ENCODE peak calls at places on chromosomes 4 and X, in ten cellular contexts. I is testis, V is lower leg skin, L is thyroid gland, G is A549, U is H1, N is tibial nerve, Y is transverse colon, B is NB4, M is ovary. R is an unnamed sample.

GRCh38 chr4:145909773-145910172 is 28.9 kb downstream of the ZNF827 start:
- DNase-seq in U (no peak), L (peak), M (no peak), I (no peak), B (no peak), G (peak), N (no peak), Y (peak), V (no peak), R (peak)

GRCh38 chr4:152099555-152099954 is 338.7 kb upstream of the GATB start:
- DNase-seq in B (no peak), V (peak), I (no peak), U (no peak), L (no peak), G (no peak), M (no peak), Y (no peak), N (no peak), R (no peak)

GRCh38 chrX:140661657-140662056 is 47.9 kb upstream of the LINC00632 start:
- DNase-seq in G (no peak), V (no peak), N (no peak), M (no peak), Y (no peak), B (no peak), L (peak), U (no peak), I (no peak), R (no peak)

GRCh38 chr4:48603366-48604003 is 113.4 kb downstream of the ZAR1 start:
- DNase-seq in L (no peak), B (no peak), G (peak), Y (no peak), V (no peak), N (no peak), M (no peak), U (no peak), I (no peak), R (peak)

GRCh38 chr4:161799687-161800086 is 364.1 kb downstream of the FSTL5 start:
- DNase-seq in G (peak), I (no peak), V (no peak), U (no peak), M (no peak), Y (no peak), L (no peak), N (no peak), B (no peak), R (no peak)

GRCh38 chr4:101823864-101824263 is 33.3 kb downstream of the BANK1 start:
- DNase-seq in G (no peak), U (no peak), B (no peak), I (no peak), N (no peak), L (no peak), Y (no peak), M (no peak), V (no peak), R (no peak)

GRCh38 chrX:133531012-133531411 is 115.7 kb upstream of the GPC4 start:
- DNase-seq in V (no peak), N (no peak), U (no peak), G (no peak), Y (no peak), I (no peak), L (no peak), B (no peak), M (no peak), R (no peak)

GRCh38 chrX:46628406-46629371 is 55.1 kb downstream of the CHST7 start:
- DNase-seq in V (peak), G (no peak), B (peak), L (peak), I (peak), Y (peak), N (peak), U (no peak), M (peak), R (no peak)

GRCh38 chrX:18895157-18895952 is 88.6 kb downstream of the PHKA2 start:
- DNase-seq in U (no peak), N (no peak), M (peak), V (no peak), Y (no peak), I (peak), B (no peak), L (no peak), G (no peak), R (no peak)

GRCh38 chr4:93467484-93468155 is 360.9 kb upstream of the ATOH1 start:
- DNase-seq in B (no peak), I (no peak), V (no peak), N (no peak), M (no peak), U (no peak), L (no peak), G (no peak), Y (no peak), R (no peak)

GRCh38 chrX:107731831-107732502 is 43.6 kb downstream of the TSC22D3 start:
- DNase-seq in M (peak), I (peak), Y (peak), N (peak), U (no peak), V (peak), G (peak), L (peak), B (peak), R (peak)

GRCh38 chr4:176791591-176792347 is 953 bp downstream of the VEGFC start:
- DNase-seq in Y (peak), B (no peak), G (peak), M (peak), N (no peak), L (peak), V (peak), I (peak), U (no peak), R (peak)

GRCh38 chr4:76219299-76220055 is 5.9 kb upstream of the SCARB2 start:
- DNase-seq in G (peak), I (no peak), B (peak), V (no peak), M (no peak), Y (no peak), L (no peak), U (no peak), N (no peak), R (peak)

GRCh38 chr4:85929926-85930325 is 429.9 kb downstream of the MAPK10 start:
- DNase-seq in Y (peak), G (peak), V (no peak), U (no peak), N (no peak), M (no peak), I (no peak), B (no peak), L (peak), R (peak)

GRCh38 chr4:73477176-73477575 is 4.4 kb upstream of the AFM start:
- DNase-seq in U (no peak), N (no peak), M (no peak), I (no peak), B (no peak), L (no peak), Y (no peak), V (no peak), G (no peak), R (no peak)

GRCh38 chr4:78370625-78371372 is 180.8 kb upstream of the ANXA3 start:
- DNase-seq in U (no peak), B (no peak), Y (no peak), I (no peak), M (no peak), L (no peak), G (no peak), V (no peak), N (no peak), R (no peak)

GRCh38 chr4:114497116-114497515 is 101.5 kb upstream of the UGT8 start:
- DNase-seq in U (no peak), V (no peak), I (no peak), G (no peak), M (no peak), Y (no peak), B (no peak), N (no peak), L (no peak), R (no peak)

GRCh38 chrX:98111684-98112083 is 1228.0 kb downstream of the RPA4 start:
- DNase-seq in G (no peak), V (no peak), I (no peak), M (no peak), L (no peak), N (no peak), B (no peak), U (no peak), Y (no peak), R (no peak)

GRCh38 chr4:67883902-67884301 is at the start of gene TMPRSS11D:
- DNase-seq in M (no peak), Y (no peak), V (no peak), U (no peak), G (no peak), I (no peak), N (no peak), L (no peak), B (no peak), R (no peak)

GRCh38 chr4:153725070-153725810 is 34.6 kb downstream of the RNF175 start:
- DNase-seq in B (no peak), L (no peak), I (no peak), U (no peak), V (no peak), G (no peak), Y (no peak), N (no peak), M (no peak), R (no peak)

GRCh38 chr4:120720354-120720753 is 202.2 kb downstream of the PRDM5 start:
- DNase-seq in M (no peak), I (no peak), U (no peak), B (no peak), G (no peak), V (no peak), Y (no peak), L (no peak), N (no peak), R (no peak)

GRCh38 chrX:28520786-28521185 is 66.5 kb upstream of the IL1RAPL1 start:
- DNase-seq in N (no peak), M (no peak), I (no peak), L (no peak), G (no peak), B (no peak), Y (no peak), U (no peak), V (no peak), R (no peak)

GRCh38 chr4:88409206-88409605 is 30.6 kb downstream of the HERC6 start:
- DNase-seq in V (no peak), I (no peak), M (no peak), N (no peak), L (no peak), B (no peak), G (no peak), U (no peak), Y (no peak), R (no peak)

GRCh38 chrX:139692908-139693307 is 15.1 kb downstream of the MCF2 start:
- DNase-seq in Y (no peak), V (no peak), I (no peak), M (no peak), L (no peak), N (no peak), U (no peak), G (no peak), B (no peak), R (no peak)

GRCh38 chr4:121900132-121900983 is 30.1 kb upstream of the BBS7 start:
- DNase-seq in B (peak), I (peak), Y (peak), M (no peak), L (peak), N (no peak), G (peak), U (peak), V (no peak), R (peak)

GRCh38 chr4:182143822-182144620 is 99.2 kb upstream of the TENM3 start:
- DNase-seq in Y (peak), G (peak), L (peak), U (no peak), M (peak), N (no peak), I (peak), V (no peak), B (no peak), R (no peak)

DNA sequence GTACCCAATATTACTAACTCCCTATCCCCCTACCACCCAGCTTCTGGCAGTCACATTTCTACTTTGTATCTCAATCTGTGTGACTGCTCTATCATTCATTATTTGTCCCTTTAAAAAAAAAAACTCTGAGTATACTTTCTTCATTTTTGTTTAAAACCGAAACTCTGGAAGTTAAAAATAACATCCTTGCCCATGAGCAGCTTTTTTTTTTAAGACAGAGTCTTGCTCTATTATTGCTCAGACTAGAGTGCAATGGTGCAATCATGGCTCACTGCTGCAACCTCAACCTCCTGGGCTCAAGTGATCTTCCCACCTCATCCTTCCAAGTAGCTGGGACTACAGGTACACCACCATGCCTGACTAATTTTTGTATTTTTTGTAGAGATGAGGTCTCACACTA is 15.8 kb downstream of the UBE2K start:
- DNase-seq in I (no peak), U (no peak), Y (no peak), L (peak), B (peak), M (no peak), N (no peak), G (no peak), V (no peak), R (no peak)
- H3K4me3 ChIP-seq in I (no peak), U (no peak), Y (no peak), L (no peak), B (no peak), M (no peak), N (no peak), G (no peak), V (no peak), R (no peak)

GRCh38 chr4:11151500-11151899 is 277.2 kb downstream of the HS3ST1 start:
- DNase-seq in M (no peak), L (no peak), B (no peak), Y (no peak), N (no peak), V (no peak), I (no peak), G (no peak), U (no peak), R (no peak)

GRCh38 chr4:11149612-11150259 is 279.0 kb downstream of the HS3ST1 start:
- DNase-seq in Y (no peak), B (no peak), N (no peak), G (no peak), V (no peak), L (no peak), I (no peak), M (no peak), U (no peak), R (no peak)

GRCh38 chr4:11152684-11153083 is 276.0 kb downstream of the HS3ST1 start:
- DNase-seq in M (no peak), I (no peak), L (no peak), N (no peak), G (no peak), U (no peak), V (no peak), Y (no peak), B (no peak), R (no peak)
- TF ChIP-seq POLR2A in M (no peak), I (no peak), L (no peak), N (no peak), G (no peak), U (no peak), V (no peak), Y (no peak), B (no peak), R (no peak)

DNA sequence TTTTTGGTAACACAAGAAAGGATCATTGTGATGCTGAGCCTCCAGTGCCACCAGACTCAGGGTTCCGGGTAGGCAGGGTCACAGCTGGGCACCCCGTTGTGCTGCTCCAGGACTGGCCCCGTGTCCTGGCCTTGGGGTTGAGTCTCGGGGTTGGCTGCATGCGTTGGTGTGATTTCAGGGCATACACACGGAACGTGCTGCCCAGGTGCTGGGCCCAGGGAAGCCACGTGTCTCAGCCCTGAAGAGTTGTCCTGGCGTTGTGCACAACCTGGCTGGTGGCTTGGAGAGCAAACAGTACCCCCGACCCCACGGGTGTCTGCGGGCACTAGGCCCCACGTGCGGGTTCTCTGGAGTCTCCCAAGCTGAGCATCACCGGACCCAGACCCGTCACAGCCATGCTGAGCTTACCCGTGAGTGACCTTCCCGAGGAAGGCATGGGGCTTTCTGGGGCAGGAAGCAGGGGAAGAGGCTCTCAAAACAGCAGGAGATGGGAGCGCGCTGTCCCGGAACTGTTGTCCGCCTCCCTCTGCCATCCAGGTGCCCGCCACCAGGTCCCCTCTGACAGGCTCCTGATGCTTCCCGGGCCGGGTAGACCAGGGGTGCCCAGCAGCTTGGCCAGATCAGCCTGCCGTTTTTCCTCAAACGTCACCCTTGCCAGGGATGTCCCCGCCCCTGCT is 66.1 kb upstream of the ENPP6 start:
- DNase-seq in B (no peak), U (no peak), Y (peak), V (no peak), N (no peak), L (no peak), M (no peak), G (no peak), I (no peak), R (no peak)
- H3K4me3 ChIP-seq in B (no peak), U (no peak), Y (no peak), V (no peak), N (peak), L (no peak), M (no peak), G (no peak), I (no peak), R (no peak)

GRCh38 chrX:36963069-36963808 is 44.9 kb upstream of the FAM47C start:
- DNase-seq in G (no peak), M (no peak), L (no peak), Y (no peak), N (no peak), V (no peak), B (no peak), U (no peak), I (no peak), R (peak)
- TF ChIP-seq POLR2A in G (no peak), M (no peak), L (no peak), Y (no peak), N (no peak), V (no peak), B (no peak), U (no peak), I (no peak), R (no peak)

GRCh38 chr4:7812191-7812860 is 127.3 kb downstream of the AFAP1 start:
- DNase-seq in U (no peak), B (no peak), V (peak), L (no peak), G (no peak), M (no peak), I (no peak), N (no peak), Y (no peak), R (no peak)
- H3K4me3 ChIP-seq in U (no peak), B (no peak), V (no peak), L (no peak), G (no peak), M (peak), I (no peak), N (no peak), Y (no peak), R (no peak)

GRCh38 chr4:112321768-112322684 is 24.9 kb downstream of the ALPK1 start:
- DNase-seq in N (peak), G (peak), I (peak), L (peak), Y (peak), U (no peak), M (peak), V (peak), B (peak), R (peak)

GRCh38 chr4:112316333-112316732 is 19.2 kb downstream of the ALPK1 start:
- DNase-seq in L (no peak), U (no peak), B (no peak), N (no peak), G (no peak), Y (no peak), M (no peak), I (no peak), V (no peak), R (no peak)

GRCh38 chr4:112322866-112323265 is 25.7 kb downstream of the ALPK1 start:
- DNase-seq in L (no peak), N (no peak), I (no peak), M (no peak), V (no peak), B (no peak), U (no peak), Y (no peak), G (no peak), R (no peak)

GRCh38 chr4:112315446-112315845 is 18.3 kb downstream of the ALPK1 start:
- DNase-seq in Y (no peak), I (no peak), L (no peak), V (no peak), B (no peak), M (no peak), U (no peak), N (no peak), G (no peak), R (no peak)

GRCh38 chr4:112318239-112319142 is 21.3 kb downstream of the ALPK1 start:
- DNase-seq in B (no peak), L (no peak), M (no peak), N (no peak), Y (no peak), U (no peak), I (no peak), G (no peak), V (no peak), R (no peak)
- TF ChIP-seq POLR2A in B (no peak), L (no peak), M (no peak), N (no peak), Y (no peak), U (no peak), I (no peak), G (no peak), V (no peak), R (no peak)

GRCh38 chr4:98536631-98537030 is 121.8 kb downstream of the TSPAN5 start:
- DNase-seq in L (no peak), V (no peak), I (no peak), B (no peak), Y (no peak), N (no peak), G (no peak), M (no peak), U (no peak), R (no peak)
- H3K4me3 ChIP-seq in L (no peak), V (no peak), I (no peak), B (no peak), Y (no peak), N (no peak), G (no peak), M (no peak), U (no peak), R (no peak)

GRCh38 chr4:1900087-1900433 is 28.9 kb downstream of the NSD2 start:
- DNase-seq in V (no peak), Y (no peak), G (no peak), U (no peak), M (no peak), L (no peak), N (no peak), I (no peak), B (no peak), R (no peak)

GRCh38 chr4:1900624-1901023 is 29.4 kb downstream of the NSD2 start:
- DNase-seq in N (no peak), U (no peak), V (no peak), B (no peak), Y (no peak), L (no peak), I (no peak), G (no peak), M (no peak), R (no peak)

GRCh38 chr4:1898681-1899080 is 27.5 kb downstream of the NSD2 start:
- DNase-seq in L (no peak), U (no peak), I (no peak), N (no peak), V (no peak), Y (no peak), B (no peak), M (no peak), G (no peak), R (no peak)

GRCh38 chr4:1898007-1898406 is 26.8 kb downstream of the NSD2 start:
- DNase-seq in B (no peak), V (no peak), L (no peak), Y (no peak), I (no peak), G (no peak), U (no peak), M (no peak), N (no peak), R (no peak)

DNA sequence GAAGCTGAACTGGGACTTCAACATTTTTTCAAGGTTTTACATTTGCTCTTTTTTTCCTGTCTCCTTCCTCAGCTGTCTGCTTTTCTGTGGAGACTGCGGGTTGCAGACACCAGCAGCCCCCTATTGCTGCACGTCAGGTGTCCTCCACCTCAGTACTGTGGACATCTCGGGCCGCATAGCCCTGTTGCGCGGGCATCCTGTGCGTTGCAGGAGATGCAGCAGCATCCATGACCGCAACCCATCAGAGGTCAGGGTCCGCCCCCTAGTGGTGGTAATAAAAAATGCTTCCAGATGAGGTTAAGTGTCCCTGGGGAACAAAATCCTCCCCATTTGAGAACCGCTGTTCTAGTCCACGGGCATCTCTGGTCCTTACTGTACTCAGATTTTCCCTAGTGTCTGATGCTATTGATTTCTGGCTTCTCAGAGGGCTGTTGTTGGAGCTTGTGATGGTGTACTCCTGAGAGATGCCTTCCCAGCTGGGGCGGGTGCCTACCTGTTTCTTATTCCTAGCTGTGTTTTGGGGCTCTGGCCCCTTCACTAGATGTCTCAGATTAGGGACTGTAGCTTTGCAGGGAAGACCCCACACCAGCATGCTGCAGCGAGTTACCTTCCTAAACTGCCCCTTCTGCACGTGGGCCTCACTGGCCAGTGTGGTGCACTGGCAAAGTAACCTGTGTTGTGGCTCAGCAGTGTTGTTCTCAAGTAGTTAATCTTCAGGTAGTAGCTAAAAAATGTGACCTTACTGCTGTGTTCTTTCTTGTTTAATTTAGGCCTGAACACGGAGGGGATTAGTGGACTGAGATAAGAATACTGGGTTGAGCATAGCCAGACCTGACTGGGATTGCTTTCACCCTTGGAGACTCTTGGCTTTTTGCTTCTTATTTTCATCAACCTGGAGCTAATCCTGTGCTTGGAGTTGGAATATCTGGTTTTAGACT is 28.2 kb downstream of the NSD2 start:
- DNase-seq in B (peak), G (peak), M (peak), L (peak), N (peak), V (peak), I (peak), Y (peak), U (peak), R (peak)
- TF ChIP-seq POLR2A in B (no peak), G (no peak), M (no peak), L (no peak), N (no peak), V (no peak), I (no peak), Y (no peak), U (no peak), R (no peak)

R was measured in body of pancreas.